ENCODE peak calls at places on chromosomes 11 and 22, in seven cellular contexts. One of them, this sample, is unnamed.

GRCh38 chr11:68929135-68929534 is 25.4 kb downstream of the IGHMBP2 start:
- DNase-seq in CD4-positive, alpha-beta memory T cell: no peak
- DNase-seq in breast epithelium: no peak
- DNase-seq in hepatocyte: no peak
- DNase-seq in transverse colon: no peak
- DNase-seq in H7: peak; percentile 23
- DNase-seq in fibroblast of pulmonary artery: no peak
- DNase-seq in this sample: no peak

GRCh38 chr11:109629734-109630133 is 207.7 kb downstream of the C11orf87 start:
- DNase-seq in CD4-positive, alpha-beta memory T cell: no peak
- DNase-seq in breast epithelium: no peak
- DNase-seq in hepatocyte: no peak
- DNase-seq in transverse colon: no peak
- DNase-seq in H7: no peak
- DNase-seq in fibroblast of pulmonary artery: no peak
- DNase-seq in this sample: no peak

GRCh38 chr11:83681045-83681781 is 395.0 kb upstream of the CCDC90B start:
- DNase-seq in CD4-positive, alpha-beta memory T cell: no peak
- DNase-seq in breast epithelium: no peak
- DNase-seq in hepatocyte: no peak
- DNase-seq in transverse colon: no peak
- DNase-seq in H7: no peak
- DNase-seq in fibroblast of pulmonary artery: peak; percentile 1
- DNase-seq in this sample: no peak

GRCh38 chr11:94574193-94574961 is 7.2 kb downstream of the PIWIL4 start:
- DNase-seq in CD4-positive, alpha-beta memory T cell: no peak
- DNase-seq in breast epithelium: no peak
- DNase-seq in hepatocyte: peak; percentile 14
- DNase-seq in transverse colon: no peak
- DNase-seq in H7: no peak
- DNase-seq in fibroblast of pulmonary artery: peak; percentile 60
- DNase-seq in this sample: no peak

GRCh38 chr11:118615996-118616395 is 8.6 kb downstream of the PHLDB1 start:
- DNase-seq in CD4-positive, alpha-beta memory T cell: no peak
- DNase-seq in breast epithelium: no peak
- DNase-seq in hepatocyte: no peak
- DNase-seq in transverse colon: no peak
- DNase-seq in H7: no peak
- DNase-seq in fibroblast of pulmonary artery: no peak
- DNase-seq in this sample: no peak

GRCh38 chr11:131246589-131247164 is 123.7 kb upstream of the NTM start:
- DNase-seq in CD4-positive, alpha-beta memory T cell: no peak
- DNase-seq in breast epithelium: no peak
- DNase-seq in hepatocyte: peak; percentile 66
- DNase-seq in transverse colon: peak; percentile 50
- DNase-seq in H7: peak; percentile 47
- DNase-seq in fibroblast of pulmonary artery: no peak
- DNase-seq in this sample: no peak

GRCh38 chr11:11129118-11129517 is 223.9 kb downstream of the CSNK2A3 start:
- DNase-seq in CD4-positive, alpha-beta memory T cell: no peak
- DNase-seq in breast epithelium: no peak
- DNase-seq in hepatocyte: no peak
- DNase-seq in transverse colon: no peak
- DNase-seq in H7: no peak
- DNase-seq in fibroblast of pulmonary artery: no peak
- DNase-seq in this sample: no peak

GRCh38 chr11:981764-982163 is 54.8 kb downstream of the MUC6 start:
- DNase-seq in CD4-positive, alpha-beta memory T cell: no peak
- DNase-seq in breast epithelium: no peak
- DNase-seq in hepatocyte: no peak
- DNase-seq in transverse colon: no peak
- DNase-seq in H7: no peak
- DNase-seq in fibroblast of pulmonary artery: no peak
- DNase-seq in this sample: no peak

GRCh38 chr11:113828186-113828585 is 47.2 kb downstream of the USP28 start:
- DNase-seq in CD4-positive, alpha-beta memory T cell: no peak
- DNase-seq in breast epithelium: no peak
- DNase-seq in hepatocyte: no peak
- DNase-seq in transverse colon: no peak
- DNase-seq in H7: no peak
- DNase-seq in fibroblast of pulmonary artery: no peak
- DNase-seq in this sample: no peak

GRCh38 chr22:19304547-19304946 is 13.0 kb upstream of the CLTCL1 start:
- DNase-seq in CD4-positive, alpha-beta memory T cell: no peak
- DNase-seq in breast epithelium: no peak
- DNase-seq in hepatocyte: no peak
- DNase-seq in transverse colon: no peak
- DNase-seq in H7: no peak
- DNase-seq in fibroblast of pulmonary artery: no peak
- DNase-seq in this sample: no peak

GRCh38 chr22:19571207-19571795 is 47.1 kb upstream of the CLDN5 start:
- DNase-seq in CD4-positive, alpha-beta memory T cell: no peak
- DNase-seq in breast epithelium: no peak
- DNase-seq in hepatocyte: no peak
- DNase-seq in transverse colon: no peak
- DNase-seq in H7: no peak
- DNase-seq in fibroblast of pulmonary artery: peak; percentile 47
- DNase-seq in this sample: no peak

GRCh38 chr11:90407350-90407749 is 184.5 kb upstream of the CHORDC1 start:
- DNase-seq in CD4-positive, alpha-beta memory T cell: no peak
- DNase-seq in breast epithelium: no peak
- DNase-seq in hepatocyte: no peak
- DNase-seq in transverse colon: no peak
- DNase-seq in H7: no peak
- DNase-seq in fibroblast of pulmonary artery: no peak
- DNase-seq in this sample: no peak

GRCh38 chr11:95147364-95147905 is 57.8 kb downstream of the ENDOD1 start:
- DNase-seq in CD4-positive, alpha-beta memory T cell: no peak
- DNase-seq in breast epithelium: no peak
- DNase-seq in hepatocyte: peak; percentile 85
- DNase-seq in transverse colon: no peak
- DNase-seq in H7: no peak
- DNase-seq in fibroblast of pulmonary artery: peak; percentile 96
- DNase-seq in this sample: no peak

GRCh38 chr11:64048042-64048854 is 12.5 kb downstream of the FLRT1 start:
- DNase-seq in CD4-positive, alpha-beta memory T cell: no peak
- DNase-seq in breast epithelium: no peak
- DNase-seq in hepatocyte: no peak
- DNase-seq in transverse colon: no peak
- DNase-seq in H7: peak; percentile 69
- DNase-seq in fibroblast of pulmonary artery: no peak
- DNase-seq in this sample: no peak

GRCh38 chr11:93767018-93767417 is 17.1 kb upstream of the MED17 start:
- DNase-seq in CD4-positive, alpha-beta memory T cell: no peak
- DNase-seq in breast epithelium: no peak
- DNase-seq in hepatocyte: no peak
- DNase-seq in transverse colon: no peak
- DNase-seq in H7: no peak
- DNase-seq in fibroblast of pulmonary artery: no peak
- DNase-seq in this sample: no peak

GRCh38 chr22:26398741-26399153 is 30.3 kb upstream of the ASPHD2 start:
- DNase-seq in CD4-positive, alpha-beta memory T cell: peak; percentile 46
- DNase-seq in breast epithelium: peak; percentile 25
- DNase-seq in hepatocyte: peak; percentile 76
- DNase-seq in transverse colon: peak; percentile 57
- DNase-seq in H7: peak; percentile 66
- DNase-seq in fibroblast of pulmonary artery: peak; percentile 86
- DNase-seq in this sample: peak; percentile 31

GRCh38 chr11:131998020-131998419 is 627.6 kb downstream of the NTM start:
- DNase-seq in CD4-positive, alpha-beta memory T cell: no peak
- DNase-seq in breast epithelium: no peak
- DNase-seq in hepatocyte: peak; percentile 72
- DNase-seq in transverse colon: peak; percentile 20
- DNase-seq in H7: no peak
- DNase-seq in fibroblast of pulmonary artery: no peak
- DNase-seq in this sample: no peak

GRCh38 chr11:16883179-16883578 is 131.0 kb downstream of the PLEKHA7 start:
- DNase-seq in CD4-positive, alpha-beta memory T cell: no peak
- DNase-seq in breast epithelium: peak; percentile 35
- DNase-seq in hepatocyte: no peak
- DNase-seq in transverse colon: peak; percentile 14
- DNase-seq in H7: peak; percentile 44
- DNase-seq in fibroblast of pulmonary artery: no peak
- DNase-seq in this sample: no peak

GRCh38 chr22:42279425-42280020 is 9.1 kb upstream of the TCF20 start:
- DNase-seq in CD4-positive, alpha-beta memory T cell: no peak
- DNase-seq in breast epithelium: no peak
- DNase-seq in hepatocyte: no peak
- DNase-seq in transverse colon: no peak
- DNase-seq in H7: peak; percentile 21
- DNase-seq in fibroblast of pulmonary artery: no peak
- DNase-seq in this sample: no peak

GRCh38 chr22:39227542-39228272 is 17.1 kb downstream of the PDGFB start:
- DNase-seq in CD4-positive, alpha-beta memory T cell: no peak
- DNase-seq in breast epithelium: no peak
- DNase-seq in hepatocyte: no peak
- DNase-seq in transverse colon: no peak
- DNase-seq in H7: no peak
- DNase-seq in fibroblast of pulmonary artery: no peak
- DNase-seq in this sample: no peak

GRCh38 chr11:75721852-75722668 is 4.4 kb downstream of the MOGAT2 start:
- DNase-seq in CD4-positive, alpha-beta memory T cell: no peak
- DNase-seq in breast epithelium: no peak
- DNase-seq in hepatocyte: peak; percentile 32
- DNase-seq in transverse colon: peak; percentile 58
- DNase-seq in H7: no peak
- DNase-seq in fibroblast of pulmonary artery: no peak
- DNase-seq in this sample: no peak

GRCh38 chr11:2467695-2468055 is 22.9 kb downstream of the KCNQ1 start:
- DNase-seq in CD4-positive, alpha-beta memory T cell: no peak
- DNase-seq in breast epithelium: no peak
- DNase-seq in hepatocyte: no peak
- DNase-seq in transverse colon: no peak
- DNase-seq in H7: no peak
- DNase-seq in fibroblast of pulmonary artery: no peak
- DNase-seq in this sample: no peak

GRCh38 chr11:1701041-1701807 is 4.2 kb downstream of the KRTAP5-6 start:
- DNase-seq in CD4-positive, alpha-beta memory T cell: no peak
- DNase-seq in breast epithelium: peak; percentile 14
- DNase-seq in hepatocyte: no peak
- DNase-seq in transverse colon: no peak
- DNase-seq in H7: peak; percentile 61
- DNase-seq in fibroblast of pulmonary artery: no peak
- DNase-seq in this sample: no peak

GRCh38 chr11:121802542-121802941 is 313.5 kb downstream of the BLID start:
- DNase-seq in CD4-positive, alpha-beta memory T cell: no peak
- DNase-seq in breast epithelium: no peak
- DNase-seq in hepatocyte: peak; percentile 22
- DNase-seq in transverse colon: peak; percentile 13
- DNase-seq in H7: peak; percentile 38
- DNase-seq in fibroblast of pulmonary artery: no peak
- DNase-seq in this sample: no peak

GRCh38 chr11:129637473-129637872 is 178.2 kb upstream of the TMEM45B start:
- DNase-seq in CD4-positive, alpha-beta memory T cell: no peak
- DNase-seq in breast epithelium: no peak
- DNase-seq in hepatocyte: no peak
- DNase-seq in transverse colon: no peak
- DNase-seq in H7: no peak
- DNase-seq in fibroblast of pulmonary artery: no peak
- DNase-seq in this sample: no peak

GRCh38 chr11:59182457-59183151 is 10.7 kb downstream of the DTX4 start:
- DNase-seq in CD4-positive, alpha-beta memory T cell: no peak
- DNase-seq in breast epithelium: no peak
- DNase-seq in hepatocyte: peak; percentile 56
- DNase-seq in transverse colon: peak; percentile 78
- DNase-seq in H7: peak; percentile 89
- DNase-seq in fibroblast of pulmonary artery: no peak
- DNase-seq in this sample: no peak

GRCh38 chr22:19707347-19708322 is 6.7 kb upstream of the SEPTIN5 start:
- DNase-seq in CD4-positive, alpha-beta memory T cell: no peak
- DNase-seq in breast epithelium: no peak
- DNase-seq in hepatocyte: peak; percentile 2
- DNase-seq in transverse colon: no peak
- DNase-seq in H7: peak; percentile 60
- DNase-seq in fibroblast of pulmonary artery: no peak
- DNase-seq in this sample: no peak

GRCh38 chr11:47369676-47370075 is 8.7 kb downstream of the SPI1 start:
- DNase-seq in CD4-positive, alpha-beta memory T cell: no peak
- DNase-seq in breast epithelium: no peak
- DNase-seq in hepatocyte: no peak
- DNase-seq in transverse colon: no peak
- DNase-seq in H7: no peak
- DNase-seq in fibroblast of pulmonary artery: no peak
- DNase-seq in this sample: no peak
- H3K4me3 ChIP-seq in CD4-positive, alpha-beta memory T cell: no peak overlapping the region
- H3K4me3 ChIP-seq in breast epithelium: no peak overlapping the region
- H3K4me3 ChIP-seq in hepatocyte: no peak overlapping the region
- H3K4me3 ChIP-seq in transverse colon: no peak overlapping the region
- H3K4me3 ChIP-seq in H7: no peak overlapping the region
- H3K4me3 ChIP-seq in fibroblast of pulmonary artery: no peak overlapping the region
- H3K4me3 ChIP-seq in this sample: no peak overlapping the region

DNA sequence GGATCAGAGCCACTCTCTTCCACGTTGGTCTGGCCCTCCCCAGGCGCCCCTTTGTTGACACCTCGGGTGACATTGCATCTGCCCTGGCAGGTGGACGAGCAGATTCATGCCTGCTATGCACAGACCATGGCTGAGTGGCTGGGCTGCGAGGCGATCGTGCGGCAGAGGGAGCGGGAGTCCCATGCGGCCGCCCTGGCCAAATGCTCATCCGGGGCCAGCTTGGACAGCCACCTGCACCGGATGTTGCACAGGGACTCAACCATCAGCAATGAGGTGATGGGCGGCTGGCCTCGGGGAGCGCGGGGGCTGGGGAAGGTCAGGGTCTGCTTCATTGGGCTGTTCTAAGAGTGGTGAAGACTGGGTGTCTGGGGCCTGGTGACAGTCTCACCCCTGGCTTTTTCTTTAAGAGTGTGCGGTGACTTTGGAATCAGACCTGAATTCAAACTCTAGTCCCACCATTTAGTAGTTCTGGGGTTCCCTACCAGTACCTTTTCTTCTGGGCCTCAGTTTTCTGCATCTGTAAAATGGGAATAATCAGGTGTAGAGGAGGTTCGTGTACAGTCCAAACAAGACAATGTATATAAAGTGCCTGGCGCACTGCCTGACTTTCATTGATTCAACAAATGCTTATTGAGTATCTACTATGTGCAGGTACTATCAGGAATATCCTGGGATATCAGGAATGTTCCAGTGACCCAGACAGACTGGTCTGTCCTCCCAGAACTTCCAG is 53.0 kb downstream of the LHFPL7 start:
- DNase-seq in CD4-positive, alpha-beta memory T cell: no peak
- DNase-seq in breast epithelium: no peak
- DNase-seq in hepatocyte: no peak
- DNase-seq in transverse colon: no peak
- DNase-seq in H7: no peak
- DNase-seq in fibroblast of pulmonary artery: no peak
- DNase-seq in this sample: no peak
- H3K4me3 ChIP-seq in CD4-positive, alpha-beta memory T cell: no peak overlapping the region
- H3K4me3 ChIP-seq in breast epithelium: no peak overlapping the region
- H3K4me3 ChIP-seq in hepatocyte: no peak overlapping the region
- H3K4me3 ChIP-seq in transverse colon: no peak overlapping the region
- H3K4me3 ChIP-seq in H7: no peak overlapping the region
- H3K4me3 ChIP-seq in fibroblast of pulmonary artery: no peak overlapping the region
- H3K4me3 ChIP-seq in this sample: no peak overlapping the region

GRCh38 chr11:66106786-66107599 is 36.9 kb downstream of the PACS1 start:
- DNase-seq in CD4-positive, alpha-beta memory T cell: no peak
- DNase-seq in breast epithelium: no peak
- DNase-seq in hepatocyte: no peak
- DNase-seq in transverse colon: no peak
- DNase-seq in H7: no peak
- DNase-seq in fibroblast of pulmonary artery: peak; percentile 36
- DNase-seq in this sample: no peak
- H3K4me3 ChIP-seq in CD4-positive, alpha-beta memory T cell: no peak overlapping the region
- H3K4me3 ChIP-seq in breast epithelium: no peak overlapping the region
- H3K4me3 ChIP-seq in hepatocyte: no peak overlapping the region
- H3K4me3 ChIP-seq in transverse colon: no peak overlapping the region
- H3K4me3 ChIP-seq in H7: no peak overlapping the region
- H3K4me3 ChIP-seq in fibroblast of pulmonary artery: no peak overlapping the region
- H3K4me3 ChIP-seq in this sample: no peak overlapping the region

GRCh38 chr22:46058591-46059519 is 81.9 kb upstream of the WNT7B start:
- DNase-seq in CD4-positive, alpha-beta memory T cell: no peak
- DNase-seq in breast epithelium: peak; percentile 24
- DNase-seq in hepatocyte: no peak
- DNase-seq in transverse colon: peak; percentile 9
- DNase-seq in H7: peak; percentile 45
- DNase-seq in fibroblast of pulmonary artery: no peak
- DNase-seq in this sample: no peak
- H3K4me3 ChIP-seq in CD4-positive, alpha-beta memory T cell: no peak overlapping the region
- H3K4me3 ChIP-seq in breast epithelium: peak overlapping the region; percentile 76
- H3K4me3 ChIP-seq in hepatocyte: no peak overlapping the region
- H3K4me3 ChIP-seq in transverse colon: peak overlapping the region; percentile 88
- H3K4me3 ChIP-seq in H7: no peak overlapping the region
- H3K4me3 ChIP-seq in fibroblast of pulmonary artery: peak overlapping the region; percentile 6
- H3K4me3 ChIP-seq in this sample: no peak overlapping the region